ENCODE peak calls at places on chromosomes 2 and 18, in six cellular contexts. X, H, N, I, L and V are unnamed samples.

GRCh38 chr18:61612517-61612916 is 279.3 kb downstream of the CDH20 start:
- DNase-seq in N (no peak), I (no peak), H (no peak), X (no peak), L (no peak), V (no peak)

GRCh38 chr2:112640800-112641675 is 4.7 kb upstream of the SLC20A1 start:
- DNase-seq in L (no peak), N (no peak), H (no peak), X (peak; percentile 91), I (no peak), V (no peak)

GRCh38 chr18:30889582-30890301 is 152.8 kb downstream of the DSC3 start:
- DNase-seq in L (peak; percentile 38), N (peak; percentile 67), X (peak; percentile 60), I (peak; percentile 42), H (peak; percentile 75), V (peak; percentile 0)

GRCh38 chr2:60410458-60411146 is 142.9 kb downstream of the BCL11A start:
- DNase-seq in L (no peak), N (no peak), I (no peak), H (peak; percentile 66), X (no peak), V (no peak)

GRCh38 chr2:19746611-19747309 is 155.0 kb downstream of the TTC32 start:
- DNase-seq in L (no peak), X (peak; percentile 35), N (peak; percentile 72), I (peak; percentile 45), H (peak; percentile 71), V (peak; percentile 17)

GRCh38 chr2:161283926-161284325 is 24.3 kb upstream of the PSMD14 start:
- DNase-seq in X (no peak), I (no peak), L (no peak), H (no peak), N (no peak), V (no peak)

GRCh38 chr2:38129410-38129809 is 53.5 kb upstream of the CYP1B1 start:
- DNase-seq in I (no peak), X (no peak), N (no peak), L (no peak), H (no peak), V (no peak)

GRCh38 chr2:64393611-64394010 is 60.4 kb upstream of the LGALSL start:
- DNase-seq in H (no peak), X (peak; percentile 12), I (no peak), N (no peak), L (no peak), V (no peak)

GRCh38 chr2:17912266-17912691 is 33.8 kb downstream of the KCNS3 start:
- DNase-seq in N (peak; percentile 92), X (no peak), I (no peak), H (no peak), L (peak; percentile 51), V (peak; percentile 76)

GRCh38 chr2:109186656-109187250 is 57.7 kb downstream of the SH3RF3 start:
- DNase-seq in N (no peak), I (no peak), H (no peak), X (no peak), L (no peak), V (no peak)

GRCh38 chr2:178882666-178883440 is 75.6 kb upstream of the TTN start:
- DNase-seq in X (peak; percentile 91), I (no peak), L (no peak), N (no peak), H (no peak), V (no peak)

GRCh38 chr2:28063492-28063962 is 173.0 kb downstream of the BABAM2 start:
- DNase-seq in N (no peak), H (no peak), I (no peak), L (no peak), X (peak; percentile 15), V (no peak)

GRCh38 chr2:51710222-51710621 is 678.3 kb upstream of the NRXN1 start:
- DNase-seq in X (no peak), I (peak; percentile 5), N (peak; percentile 71), H (peak; percentile 76), L (peak; percentile 48), V (peak; percentile 20)

GRCh38 chr2:235402444-235402843 is 91.4 kb upstream of the AGAP1 start:
- DNase-seq in I (no peak), X (no peak), H (peak; percentile 46), L (no peak), N (no peak), V (no peak)

GRCh38 chr18:51848702-51849101 is 491.3 kb upstream of the DCC start:
- DNase-seq in I (no peak), H (no peak), L (no peak), X (no peak), N (no peak), V (no peak)

GRCh38 chr2:168120730-168121129 is 126.7 kb downstream of the STK39 start:
- DNase-seq in I (no peak), H (no peak), N (no peak), X (peak; percentile 22), L (no peak), V (no peak)

GRCh38 chr2:149164296-149164695 is 125.8 kb downstream of the LYPD6B start:
- DNase-seq in N (no peak), I (no peak), H (no peak), X (peak; percentile 39), L (no peak), V (no peak)

GRCh38 chr2:188721231-188721630 is 252.9 kb upstream of the COL3A1 start:
- DNase-seq in I (peak; percentile 7), H (no peak), L (no peak), X (no peak), N (no peak), V (no peak)

GRCh38 chr2:165874445-165875039 is 79.0 kb downstream of the TTC21B start:
- DNase-seq in N (peak; percentile 94), H (peak; percentile 88), L (peak; percentile 89), I (peak; percentile 74), X (peak; percentile 93), V (peak; percentile 81)

GRCh38 chr2:20231632-20232031 is 6.7 kb upstream of the SDC1 start:
- DNase-seq in L (no peak), H (peak; percentile 64), X (peak; percentile 99), I (peak; percentile 60), N (no peak), V (no peak)

GRCh38 chr2:25324251-25324650 is 17.5 kb downstream of the DNMT3A start:
- DNase-seq in I (no peak), X (no peak), N (no peak), L (no peak), H (no peak), V (no peak)

GRCh38 chr2:44170337-44170736 is 1.7 kb downstream of the PPM1B start:
- DNase-seq in I (peak; percentile 25), H (no peak), L (no peak), N (no peak), X (peak; percentile 27), V (peak; percentile 9)

GRCh38 chr2:44169155-44169898 is 652 bp downstream of the PPM1B start:
- DNase-seq in I (peak; percentile 63), H (peak; percentile 35), X (peak; percentile 38), N (peak; percentile 85), L (peak; percentile 53), V (peak; percentile 75)

GRCh38 chr2:44168684-44169154 is at the start of gene PPM1B:
- DNase-seq in H (no peak), L (no peak), I (peak; percentile 100), N (no peak), X (peak; percentile 99), V (no peak)

GRCh38 chr2:44171018-44171417 is 2.3 kb downstream of the PPM1B start:
- DNase-seq in L (no peak), H (no peak), N (no peak), X (peak; percentile 69), I (peak; percentile 8), V (no peak)

DNA sequence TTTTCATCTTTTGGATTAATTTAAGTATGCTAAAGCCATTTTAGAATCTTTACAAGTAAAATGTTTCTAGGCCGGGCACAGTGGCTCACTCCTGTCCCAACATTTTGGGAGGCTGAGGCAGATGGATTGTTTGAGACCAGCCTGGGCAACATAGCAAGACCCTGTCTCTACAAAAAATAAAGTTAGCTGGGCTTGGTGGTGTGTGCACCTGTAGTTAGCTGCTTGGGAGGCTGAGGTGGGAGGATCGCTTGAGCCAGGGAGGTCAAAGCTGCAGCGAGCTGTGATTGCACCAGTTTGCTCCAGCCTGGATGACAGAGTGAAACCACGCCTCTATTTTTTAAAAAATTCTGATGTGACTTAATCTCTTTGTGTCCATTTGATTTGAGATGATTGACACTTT is 3.9 kb downstream of the PPM1B start:
- DNase-seq in N (no peak), X (no peak), I (no peak), L (no peak), H (no peak), V (no peak)
- H3K9me2 ChIP-seq in N (no peaks in the 10 kb centered on the region), X (no peaks in the 10 kb centered on the region), I (no peaks in the 10 kb centered on the region), L (no peaks in the 10 kb centered on the region), H (no peaks in the 10 kb centered on the region), V (no peaks in the 10 kb centered on the region)

DNA sequence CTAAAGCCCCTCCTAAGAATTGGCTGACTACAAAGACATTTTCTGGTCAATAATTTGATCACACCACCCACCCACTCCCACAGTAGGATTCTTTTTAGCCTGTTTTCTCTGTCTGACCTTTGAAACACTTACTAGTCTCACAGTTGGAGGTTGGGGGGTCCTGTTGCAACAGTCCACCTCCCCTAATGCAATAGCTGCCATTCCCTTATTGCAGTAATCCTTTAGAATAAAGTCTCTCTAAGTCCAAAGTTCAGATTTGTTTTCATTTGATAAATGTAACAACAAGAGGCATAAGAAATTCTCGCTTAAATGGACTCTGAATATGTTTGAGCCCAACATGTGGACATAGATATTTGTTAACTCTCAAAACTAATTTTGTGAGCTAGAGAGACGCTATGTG is 1326.8 kb upstream of the TMEFF2 start:
- DNase-seq in N (no peak), I (no peak), H (no peak), X (no peak), L (no peak), V (no peak)
- H3K4me2 ChIP-seq in N (no peak overlapping the region), I (no peak overlapping the region), H (peak overlapping the region; percentile 41), X (no peak overlapping the region), L (no peak overlapping the region), V (no peak overlapping the region)

GRCh38 chr2:238765590-238765989 is 82.3 kb upstream of the TWIST2 start:
- DNase-seq in X (no peak), L (no peak), I (no peak), H (no peak), N (peak; percentile 12), V (no peak)
- H3K9me2 ChIP-seq in X (no peaks in the 10 kb centered on the region), L (no peaks in the 10 kb centered on the region), I (no peaks in the 10 kb centered on the region), H (no peaks in the 10 kb centered on the region), N (no peaks in the 10 kb centered on the region), V (no peaks in the 10 kb centered on the region)

GRCh38 chr2:101558740-101559508 is 84.0 kb upstream of the RFX8 start:
- DNase-seq in X (peak; percentile 22), H (no peak), L (no peak), I (peak; percentile 48), N (no peak), V (no peak)

GRCh38 chr2:101560780-101561315 is 85.9 kb upstream of the RFX8 start:
- DNase-seq in I (no peak), X (no peak), N (no peak), H (no peak), L (no peak), V (no peak)

GRCh38 chr2:101559576-101559975 is 84.7 kb upstream of the RFX8 start:
- DNase-seq in I (no peak), L (no peak), N (no peak), X (peak; percentile 76), H (no peak), V (no peak)

GRCh38 chr2:101566632-101567228 is 91.8 kb upstream of the RFX8 start:
- DNase-seq in H (no peak), N (no peak), L (no peak), X (peak; percentile 82), I (no peak), V (no peak)

DNA sequence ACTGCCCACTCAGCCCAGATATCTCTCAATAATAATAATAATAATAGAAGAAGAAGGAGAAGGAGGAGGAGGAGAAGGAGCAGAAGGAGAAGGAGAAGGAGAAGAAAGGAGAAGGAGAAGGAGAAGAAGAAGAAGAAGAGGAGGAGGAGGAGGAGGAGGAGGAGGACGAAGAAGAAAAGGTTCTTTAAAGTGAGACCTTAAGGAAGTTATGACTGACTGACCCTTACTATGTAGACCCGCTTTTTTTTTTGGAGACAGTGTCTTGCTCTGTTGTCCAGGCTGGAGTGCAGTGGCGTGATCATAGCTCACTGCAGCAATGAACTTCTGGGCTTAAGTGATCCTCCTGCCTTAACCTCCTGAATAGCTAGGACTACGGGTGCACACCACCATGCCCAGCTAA is 88.9 kb upstream of the RFX8 start:
- DNase-seq in H (no peak), N (no peak), X (no peak), I (no peak), L (no peak), V (no peak)
- H3K4me2 ChIP-seq in H (no peak overlapping the region), N (no peak overlapping the region), X (no peak overlapping the region), I (no peak overlapping the region), L (no peak overlapping the region), V (no peak overlapping the region)